ENCODE peak calls at places on chromosomes 6 and 20, in eight cellular contexts. T is RWPE1, A is vagina, H is choroid plexus epithelial cell, G is astrocyte, Y is mucosa of descending colon, C is fibroblast of mammary gland, K is cardiac muscle cell. J is an unnamed sample.

GRCh38 chr6:33714385-33715040 is 3.0 kb upstream of the UQCC2 start:
- DNase-seq in H (no peak), A (no peak), K (no peak), G (no peak), C (no peak), Y (no peak), T (no peak), J (no peak)

GRCh38 chr6:17966451-17966850 is 21.0 kb downstream of the KIF13A start:
- DNase-seq in G (no peak), H (no peak), A (no peak), C (no peak), T (no peak), Y (no peak), K (no peak), J (no peak)

GRCh38 chr6:108690326-108691000 is 129.7 kb downstream of the FOXO3 start:
- DNase-seq in Y (no peak), C (peak), K (no peak), H (peak), T (peak), A (no peak), G (peak), J (no peak)

GRCh38 chr6:28922004-28922840 is 1.6 kb downstream of the TRIM27 start:
- DNase-seq in T (peak), C (peak), A (no peak), H (peak), Y (no peak), K (peak), G (peak), J (no peak)

GRCh38 chr20:37407573-37408002 is 61.6 kb downstream of the SRC start:
- DNase-seq in C (peak), H (no peak), A (no peak), T (no peak), G (no peak), Y (peak), K (no peak), J (no peak)

GRCh38 chr6:118768904-118769325 is 117.5 kb upstream of the CEP85L start:
- DNase-seq in C (no peak), Y (no peak), H (peak), A (peak), K (no peak), T (no peak), G (no peak), J (no peak)

GRCh38 chr6:160573943-160574342 is 90.1 kb downstream of the LPA start:
- DNase-seq in K (no peak), C (no peak), H (no peak), Y (no peak), A (no peak), G (no peak), T (no peak), J (no peak)

GRCh38 chr6:155534678-155535077 is 79.0 kb upstream of the NOX3 start:
- DNase-seq in H (no peak), K (no peak), T (no peak), C (no peak), G (no peak), Y (no peak), A (no peak), J (no peak)

GRCh38 chr6:107991939-107992560 is 34.0 kb upstream of the SEC63 start:
- DNase-seq in H (no peak), T (no peak), C (no peak), Y (no peak), A (no peak), G (no peak), K (no peak), J (no peak)

GRCh38 chr6:11653028-11653583 is 115.6 kb downstream of the TMEM170B start:
- DNase-seq in A (no peak), Y (no peak), T (peak), C (peak), G (peak), K (peak), H (peak), J (peak)

GRCh38 chr6:35396991-35397390 is 54.6 kb downstream of the PPARD start:
- DNase-seq in G (no peak), A (no peak), H (no peak), C (peak), Y (no peak), T (peak), K (no peak), J (no peak)

GRCh38 chr6:100704941-100705340 is 176.2 kb downstream of the ASCC3 start:
- DNase-seq in K (no peak), H (peak), G (no peak), T (no peak), C (no peak), A (no peak), Y (no peak), J (no peak)

GRCh38 chr20:34983089-34983820 is 27.6 kb downstream of the MYH7B start:
- DNase-seq in Y (peak), C (no peak), T (no peak), G (no peak), H (no peak), K (no peak), A (no peak), J (no peak)

GRCh38 chr6:88365656-88366055 is 199.5 kb upstream of the CNR1 start:
- DNase-seq in A (no peak), K (no peak), Y (no peak), H (peak), C (peak), T (no peak), G (no peak), J (no peak)

GRCh38 chr20:35773154-35773751 is 1.4 kb downstream of the PHF20 start:
- DNase-seq in C (peak), H (peak), Y (no peak), G (peak), K (no peak), T (no peak), A (no peak), J (peak)

GRCh38 chr6:16471222-16471784 is 232.9 kb downstream of the GMPR start:
- DNase-seq in K (no peak), H (peak), T (no peak), A (no peak), C (no peak), Y (no peak), G (peak), J (no peak)

GRCh38 chr6:142925575-142926110 is 19.3 kb downstream of the HIVEP2 start:
- DNase-seq in C (peak), G (peak), Y (no peak), K (no peak), A (no peak), T (no peak), H (peak), J (no peak)

GRCh38 chr20:25233016-25233772 is 14.7 kb upstream of the PYGB start:
- DNase-seq in A (no peak), Y (peak), H (peak), K (no peak), C (peak), G (peak), T (peak), J (no peak)

GRCh38 chr6:62328607-62329006 is 42.6 kb upstream of the KHDRBS2 start:
- DNase-seq in C (no peak), G (no peak), T (no peak), H (no peak), K (no peak), Y (no peak), A (no peak), J (no peak)

GRCh38 chr6:15524736-15525401 is 138.0 kb downstream of the DTNBP1 start:
- DNase-seq in G (no peak), H (no peak), T (no peak), C (no peak), K (no peak), Y (no peak), A (no peak), J (no peak)

GRCh38 chr6:87382861-87383260 is 24.9 kb upstream of the CFAP206 start:
- DNase-seq in A (no peak), G (no peak), Y (no peak), H (no peak), C (no peak), T (no peak), K (no peak), J (no peak)

GRCh38 chr6:83370607-83371006 is 60.2 kb downstream of the ME1 start:
- DNase-seq in C (no peak), H (peak), K (no peak), A (no peak), G (no peak), T (no peak), Y (no peak), J (no peak)

GRCh38 chr6:83365931-83366330 is 64.9 kb downstream of the ME1 start:
- DNase-seq in Y (no peak), T (no peak), K (no peak), H (peak), C (peak), G (peak), A (no peak), J (no peak)

GRCh38 chr6:83368582-83368981 is 62.3 kb downstream of the ME1 start:
- DNase-seq in Y (no peak), H (no peak), A (no peak), G (peak), C (no peak), K (no peak), T (no peak), J (no peak)

GRCh38 chr6:83369692-83370091 is 61.2 kb downstream of the ME1 start:
- DNase-seq in H (no peak), G (no peak), A (no peak), Y (no peak), C (no peak), K (no peak), T (no peak), J (no peak)

GRCh38 chr6:83371428-83371827 is 59.4 kb downstream of the ME1 start:
- DNase-seq in K (no peak), T (no peak), Y (no peak), H (peak), A (no peak), G (peak), C (peak), J (no peak)
- TF ChIP-seq CTCF in K (no peak), T (no peak), Y (no peak), H (no peak), A (no peak), G (no peak), C (no peak), J (no peak)

DNA sequence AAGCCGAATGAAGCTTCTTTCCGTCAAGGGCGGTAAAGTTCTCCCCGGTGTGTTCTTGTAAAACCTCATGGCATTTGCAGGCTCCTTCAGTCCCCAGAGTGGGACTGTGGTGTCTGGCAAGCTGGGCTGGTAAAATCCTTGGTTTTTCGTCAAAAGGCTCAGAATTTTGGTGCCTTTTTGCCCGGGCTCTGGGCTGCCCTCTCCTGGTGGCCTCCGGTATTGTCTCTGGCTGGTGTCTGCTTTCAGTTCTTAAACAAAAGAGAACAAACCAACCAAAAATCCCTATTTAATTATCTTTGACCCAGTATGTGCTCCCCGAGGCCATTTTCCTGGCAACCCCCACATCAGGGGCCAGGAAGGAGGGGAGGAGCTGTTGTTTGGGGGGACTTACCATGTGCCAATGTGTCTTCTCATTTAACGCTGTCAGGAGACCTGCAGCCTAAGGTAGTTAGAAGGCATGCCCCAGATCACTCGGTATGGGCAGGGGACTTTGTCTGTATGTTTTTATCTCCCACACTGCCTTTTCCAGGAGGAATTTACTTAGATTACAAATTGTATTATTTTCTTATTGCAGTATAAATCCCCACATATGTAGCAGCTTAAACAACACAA is 11.1 kb downstream of the CDH4 start:
- DNase-seq in G (no peak), Y (no peak), A (no peak), T (no peak), C (peak), H (peak), K (no peak), J (no peak)
- TF ChIP-seq CTCF in G (peak), Y (peak), A (no peak), T (peak), C (peak), H (peak), K (peak), J (peak)

GRCh38 chr20:14295812-14296211 is 41.6 kb downstream of the FLRT3 start:
- DNase-seq in K (no peak), A (no peak), C (no peak), Y (no peak), T (no peak), G (no peak), H (no peak), J (no peak)

GRCh38 chr20:14291502-14291901 is 45.9 kb downstream of the FLRT3 start:
- DNase-seq in C (no peak), G (no peak), A (no peak), T (no peak), K (peak), Y (no peak), H (no peak), J (no peak)

DNA sequence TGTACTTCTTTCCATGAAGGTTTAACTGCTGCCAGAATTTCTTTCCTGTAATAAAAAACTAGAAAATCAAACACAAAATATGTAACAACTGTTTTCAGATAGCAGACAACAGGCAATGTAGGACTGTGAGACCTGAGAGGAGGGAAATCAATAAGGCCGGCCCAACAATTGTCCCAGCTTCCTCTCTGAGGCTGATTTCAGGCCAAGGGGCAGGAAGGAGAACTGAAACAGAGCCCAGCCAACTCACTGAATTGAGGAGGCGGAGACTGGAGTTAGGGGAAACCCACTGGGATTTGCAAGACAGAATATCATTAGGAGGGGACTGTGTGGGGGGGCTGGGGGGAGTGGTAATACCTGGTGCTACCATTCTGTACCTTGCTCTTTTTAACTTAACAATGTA is 42.2 kb downstream of the FLRT3 start:
- DNase-seq in T (no peak), H (no peak), C (no peak), K (no peak), G (no peak), A (no peak), Y (no peak), J (no peak)
- TF ChIP-seq CTCF in T (no peak), H (no peak), C (no peak), K (no peak), G (no peak), A (no peak), Y (no peak), J (no peak)

GRCh38 chr6:20400476-20401402 is 940 bp upstream of the E2F3 start:
- DNase-seq in T (peak), A (no peak), Y (peak), K (peak), C (peak), G (no peak), H (peak), J (peak)

GRCh38 chr6:20399518-20399917 is 2.2 kb upstream of the E2F3 start:
- DNase-seq in A (no peak), C (no peak), K (no peak), Y (no peak), G (no peak), T (no peak), H (no peak), J (no peak)

GRCh38 chr6:20403080-20403765 is 1.5 kb downstream of the E2F3 start:
- DNase-seq in T (peak), C (peak), K (peak), G (peak), A (no peak), Y (peak), H (peak), J (peak)

GRCh38 chr6:20402181-20403079 is 751 bp downstream of the E2F3 start:
- DNase-seq in G (no peak), T (peak), K (peak), A (no peak), Y (peak), H (peak), C (peak), J (no peak)

GRCh38 chr6:20401403-20402180 is at the start of gene E2F3:
- DNase-seq in C (peak), T (peak), G (peak), Y (peak), A (peak), H (peak), K (peak), J (peak)
- TF ChIP-seq CTCF in C (no peak), T (no peak), G (no peak), Y (no peak), A (no peak), H (no peak), K (no peak), J (no peak)

DNA sequence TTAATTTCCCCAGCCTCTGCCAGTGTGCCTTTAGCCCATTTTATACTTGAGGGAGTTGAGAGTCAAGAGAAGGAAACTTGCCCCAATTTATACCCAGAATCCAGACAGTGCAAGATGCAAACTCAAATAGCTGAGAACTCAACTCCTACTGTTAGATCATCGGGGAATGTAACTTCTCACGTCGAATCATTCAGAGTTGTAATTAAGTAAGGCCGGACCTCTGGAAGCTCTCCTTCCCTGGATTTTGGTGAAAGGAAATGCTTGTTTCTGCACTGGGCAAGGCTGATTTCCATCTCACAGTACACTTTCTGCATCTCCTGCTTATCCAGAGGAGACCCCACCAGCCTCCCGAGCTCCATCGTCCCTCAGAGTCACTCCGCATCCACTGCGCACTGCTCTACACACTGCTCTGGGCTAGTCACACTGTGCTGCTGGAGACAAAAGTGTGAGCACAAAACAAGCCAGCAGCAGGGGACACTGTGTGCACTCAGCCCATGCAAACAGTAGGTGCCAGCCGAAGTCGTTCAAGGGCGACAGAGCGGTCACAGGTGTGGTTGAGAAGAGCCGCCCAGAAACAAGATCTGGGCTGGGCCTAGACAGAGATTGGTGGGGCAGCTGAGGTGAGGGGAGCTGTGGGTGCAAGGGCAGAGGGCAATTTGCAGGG is 150.4 kb upstream of the QKI start:
- DNase-seq in Y (no peak), G (no peak), C (no peak), H (no peak), T (no peak), K (no peak), A (no peak), J (no peak)
- TF ChIP-seq CTCF in Y (no peak), G (no peak), C (no peak), H (no peak), T (no peak), K (no peak), A (no peak), J (no peak)

DNA sequence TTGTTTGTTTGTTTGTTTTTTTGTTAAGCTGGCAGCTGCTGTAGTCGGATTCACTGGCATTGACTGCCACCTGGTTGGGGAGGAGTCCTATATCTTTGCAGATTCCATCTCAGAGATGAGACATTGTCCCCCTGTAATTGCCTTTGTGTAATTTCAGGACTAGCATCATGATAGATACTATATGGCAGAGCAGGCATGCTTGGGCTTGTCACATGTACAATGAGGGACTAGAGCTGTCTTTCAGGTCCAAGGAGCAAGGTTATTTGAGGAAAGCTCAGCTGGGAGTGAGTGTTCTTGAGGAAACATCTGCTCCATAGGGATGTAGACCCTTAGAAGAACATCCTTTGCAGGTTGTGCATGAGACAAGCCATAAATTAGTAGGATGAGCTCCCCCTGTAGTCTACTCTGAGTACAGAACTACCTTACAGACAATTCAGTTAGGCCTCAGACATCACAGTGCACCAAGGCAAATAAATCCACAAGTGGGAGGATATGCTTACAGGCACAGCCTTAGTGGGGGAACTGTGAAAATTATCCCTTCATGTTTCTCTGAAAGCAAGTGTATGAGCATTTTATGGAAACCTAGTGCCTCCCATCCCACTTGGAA is 62.1 kb downstream of the BMP2 start:
- DNase-seq in T (no peak), C (peak), G (no peak), A (no peak), K (no peak), Y (no peak), H (peak), J (no peak)
- TF ChIP-seq CTCF in T (no peak), C (no peak), G (peak), A (no peak), K (peak), Y (no peak), H (peak), J (no peak)

GRCh38 chr6:13916230-13916944 is 8.4 kb upstream of the RNF182 start:
- DNase-seq in A (no peak), G (peak), T (no peak), C (peak), H (peak), K (no peak), Y (no peak), J (no peak)
- TF ChIP-seq CTCF in A (no peak), G (no peak), T (no peak), C (no peak), H (no peak), K (no peak), Y (no peak), J (no peak)

GRCh38 chr20:50283370-50283769 is 92.7 kb downstream of the CEBPB start:
- DNase-seq in H (no peak), A (no peak), T (no peak), C (no peak), Y (peak), G (no peak), K (no peak), J (no peak)

GRCh38 chr20:50282592-50283241 is 92.1 kb downstream of the CEBPB start:
- DNase-seq in T (no peak), H (no peak), C (no peak), G (no peak), Y (no peak), K (no peak), A (no peak), J (no peak)

GRCh38 chr20:50279988-50280850 is 89.6 kb downstream of the CEBPB start:
- DNase-seq in K (no peak), H (no peak), C (no peak), Y (no peak), A (no peak), T (no peak), G (no peak), J (no peak)

GRCh38 chr20:50280851-50281655 is 90.4 kb downstream of the CEBPB start:
- DNase-seq in T (no peak), C (no peak), A (no peak), K (no peak), Y (no peak), H (no peak), G (no peak), J (no peak)

GRCh38 chr20:50281831-50282591 is 91.4 kb downstream of the CEBPB start:
- DNase-seq in T (no peak), A (no peak), K (no peak), G (no peak), Y (peak), H (no peak), C (no peak), J (no peak)
- TF ChIP-seq CTCF in T (no peak), A (no peak), K (peak), G (no peak), Y (no peak), H (peak), C (no peak), J (peak)

GRCh38 chr20:10635476-10636208 is 38.2 kb downstream of the JAG1 start:
- DNase-seq in H (peak), A (no peak), T (no peak), C (peak), Y (no peak), K (no peak), G (no peak), J (no peak)

GRCh38 chr20:10637062-10637559 is 36.7 kb downstream of the JAG1 start:
- DNase-seq in Y (no peak), C (peak), K (no peak), T (no peak), G (peak), A (no peak), H (peak), J (no peak)

GRCh38 chr20:10637563-10637962 is 36.2 kb downstream of the JAG1 start:
- DNase-seq in T (no peak), K (no peak), A (no peak), H (peak), C (no peak), G (no peak), Y (no peak), J (no peak)

GRCh38 chr20:10634683-10635411 is 39.0 kb downstream of the JAG1 start:
- DNase-seq in C (peak), G (peak), T (no peak), A (no peak), K (no peak), Y (no peak), H (peak), J (no peak)

GRCh38 chr20:10636326-10636818 is 37.4 kb downstream of the JAG1 start:
- DNase-seq in T (no peak), C (peak), A (no peak), Y (no peak), K (no peak), G (peak), H (peak), J (no peak)
- TF ChIP-seq CTCF in T (no peak), C (peak), A (no peak), Y (no peak), K (no peak), G (no peak), H (peak), J (no peak)

GRCh38 chr6:147774856-147775255 is 266.4 kb downstream of the SAMD5 start:
- DNase-seq in Y (no peak), C (peak), G (no peak), A (no peak), H (peak), T (no peak), K (peak), J (no peak)
- TF ChIP-seq CTCF in Y (no peak), C (peak), G (no peak), A (no peak), H (peak), T (no peak), K (peak), J (no peak)